ENCODE peak calls at places on chromosome 4, in nine cellular contexts. V, G, J, X, I, Q, H, D and T are unnamed samples.

GRCh38 chr4:43457866-43458265 is 565.4 kb downstream of the GRXCR1 start:
- DNase-seq in V (no peak), G (no peak), J (no peak), X (no peak), I (peak), Q (no peak), H (no peak), D (no peak), T (no peak)

GRCh38 chr4:135201081-135201480 is 999.5 kb upstream of the PABPC4L start:
- DNase-seq in V (no peak), G (no peak), J (no peak), X (no peak), I (no peak), Q (no peak), H (no peak), D (no peak), T (no peak)

GRCh38 chr4:144289687-144290433 is 149.3 kb upstream of the GYPA start:
- DNase-seq in V (no peak), G (no peak), J (no peak), X (no peak), I (no peak), Q (no peak), H (no peak), D (peak), T (no peak)

GRCh38 chr4:138494931-138495330 is 252.8 kb upstream of the SLC7A11 start:
- DNase-seq in V (no peak), G (peak), J (peak), X (no peak), I (no peak), Q (no peak), H (no peak), D (no peak), T (no peak)

GRCh38 chr4:39024311-39024865 is 7.8 kb downstream of the TMEM156 start:
- DNase-seq in V (no peak), G (no peak), J (no peak), X (no peak), I (no peak), Q (no peak), H (no peak), D (no peak), T (no peak)

GRCh38 chr4:53490965-53491622 is 100.2 kb downstream of the LNX1 start:
- DNase-seq in V (no peak), G (peak), J (peak), X (no peak), I (peak), Q (peak), H (peak), D (peak), T (no peak)

GRCh38 chr4:47263721-47264120 is 199.8 kb downstream of the COMMD8 start:
- DNase-seq in V (no peak), G (no peak), J (no peak), X (no peak), I (no peak), Q (no peak), H (no peak), D (no peak), T (no peak)

GRCh38 chr4:27010334-27010940 is 149.8 kb downstream of the STIM2 start:
- DNase-seq in V (no peak), G (peak), J (peak), X (peak), I (no peak), Q (peak), H (peak), D (peak), T (no peak)

GRCh38 chr4:118803253-118803652 is 32.7 kb downstream of the SEC24D start:
- DNase-seq in V (no peak), G (no peak), J (no peak), X (no peak), I (no peak), Q (no peak), H (peak), D (no peak), T (no peak)

GRCh38 chr4:179097741-179098140 is 1655.5 kb upstream of the AGA start:
- DNase-seq in V (no peak), G (no peak), J (peak), X (no peak), I (no peak), Q (no peak), H (no peak), D (peak), T (no peak)

GRCh38 chr4:147076728-147077127 is 131.1 kb upstream of the TTC29 start:
- DNase-seq in V (no peak), G (no peak), J (no peak), X (no peak), I (no peak), Q (no peak), H (no peak), D (no peak), T (no peak)

GRCh38 chr4:93373893-93374860 is 454.4 kb upstream of the ATOH1 start:
- DNase-seq in V (no peak), G (no peak), J (no peak), X (no peak), I (no peak), Q (no peak), H (no peak), D (no peak), T (no peak)

GRCh38 chr4:38141808-38142500 is 181.8 kb downstream of the PTTG2 start:
- DNase-seq in V (no peak), G (peak), J (no peak), X (no peak), I (no peak), Q (no peak), H (no peak), D (no peak), T (no peak)

GRCh38 chr4:166363198-166363597 is 490.2 kb downstream of the TLL1 start:
- DNase-seq in V (no peak), G (no peak), J (no peak), X (no peak), I (no peak), Q (no peak), H (no peak), D (no peak), T (no peak)

GRCh38 chr4:82851318-82851717 is 39.6 kb downstream of the SEC31A start:
- DNase-seq in V (no peak), G (no peak), J (no peak), X (no peak), I (no peak), Q (no peak), H (no peak), D (no peak), T (no peak)

GRCh38 chr4:88765729-88766128 is 68.1 kb upstream of the NAP1L5 start:
- DNase-seq in V (no peak), G (peak), J (no peak), X (no peak), I (no peak), Q (no peak), H (no peak), D (peak), T (no peak)

GRCh38 chr4:55173580-55173979 is 48.2 kb upstream of the KDR start:
- DNase-seq in V (no peak), G (peak), J (no peak), X (no peak), I (no peak), Q (no peak), H (no peak), D (no peak), T (no peak)

GRCh38 chr4:25118096-25118495 is 42.2 kb downstream of the SEPSECS start:
- DNase-seq in V (no peak), G (no peak), J (no peak), X (no peak), I (no peak), Q (no peak), H (no peak), D (no peak), T (no peak)

GRCh38 chr4:11011249-11011648 is 326.7 kb upstream of the CLNK start:
- DNase-seq in V (no peak), G (no peak), J (no peak), X (no peak), I (no peak), Q (no peak), H (no peak), D (no peak), T (no peak)

GRCh38 chr4:78569291-78569821 is 17.8 kb downstream of the ANXA3 start:
- DNase-seq in V (no peak), G (peak), J (no peak), X (no peak), I (peak), Q (no peak), H (peak), D (peak), T (no peak)

GRCh38 chr4:153622778-153623240 is 61.3 kb upstream of the TLR2 start:
- DNase-seq in V (no peak), G (no peak), J (no peak), X (no peak), I (no peak), Q (no peak), H (no peak), D (no peak), T (no peak)

GRCh38 chr4:5435201-5435600 is 273.2 kb downstream of the EVC2 start:
- DNase-seq in V (no peak), G (no peak), J (no peak), X (no peak), I (no peak), Q (no peak), H (no peak), D (no peak), T (no peak)

GRCh38 chr4:78218260-78218659 is 161.1 kb downstream of the FRAS1 start:
- DNase-seq in V (no peak), G (no peak), J (no peak), X (no peak), I (no peak), Q (no peak), H (no peak), D (no peak), T (no peak)

GRCh38 chr4:53313510-53313909 is 52.4 kb downstream of the SCFD2 start:
- DNase-seq in V (no peak), G (peak), J (peak), X (no peak), I (no peak), Q (no peak), H (no peak), D (no peak), T (no peak)

GRCh38 chr4:94925764-94926347 is 168.1 kb downstream of the BMPR1B start:
- DNase-seq in V (no peak), G (no peak), J (no peak), X (no peak), I (no peak), Q (no peak), H (no peak), D (no peak), T (no peak)

GRCh38 chr4:115234405-115235093 is 121.1 kb upstream of the NDST4 start:
- DNase-seq in V (no peak), G (peak), J (peak), X (no peak), I (no peak), Q (no peak), H (no peak), D (no peak), T (no peak)

GRCh38 chr4:73447701-73448100 is 11.7 kb downstream of the AFP start:
- DNase-seq in V (no peak), G (peak), J (no peak), X (no peak), I (no peak), Q (no peak), H (no peak), D (peak), T (no peak)

GRCh38 chr4:108110450-108110849 is 58.3 kb downstream of the LEF1 start:
- DNase-seq in V (no peak), G (no peak), J (no peak), X (no peak), I (no peak), Q (no peak), H (no peak), D (no peak), T (no peak)

GRCh38 chr4:82542642-82543041 is 19.1 kb downstream of the TMEM150C start:
- DNase-seq in V (no peak), G (no peak), J (no peak), X (no peak), I (no peak), Q (no peak), H (no peak), D (no peak), T (no peak)

GRCh38 chr4:138927065-138927464 is 88.5 kb upstream of the NOCT start:
- DNase-seq in V (no peak), G (peak), J (no peak), X (no peak), I (no peak), Q (no peak), H (no peak), D (no peak), T (no peak)

GRCh38 chr4:162461952-162462351 is 298.2 kb upstream of the FSTL5 start:
- DNase-seq in V (no peak), G (no peak), J (no peak), X (no peak), I (no peak), Q (no peak), H (no peak), D (no peak), T (no peak)
- TF ChIP-seq CTCF in V (no peak), G (peak), J (peak), X (no peak), I (no peak), Q (no peak), H (no peak), D (no peak), T (peak)

DNA sequence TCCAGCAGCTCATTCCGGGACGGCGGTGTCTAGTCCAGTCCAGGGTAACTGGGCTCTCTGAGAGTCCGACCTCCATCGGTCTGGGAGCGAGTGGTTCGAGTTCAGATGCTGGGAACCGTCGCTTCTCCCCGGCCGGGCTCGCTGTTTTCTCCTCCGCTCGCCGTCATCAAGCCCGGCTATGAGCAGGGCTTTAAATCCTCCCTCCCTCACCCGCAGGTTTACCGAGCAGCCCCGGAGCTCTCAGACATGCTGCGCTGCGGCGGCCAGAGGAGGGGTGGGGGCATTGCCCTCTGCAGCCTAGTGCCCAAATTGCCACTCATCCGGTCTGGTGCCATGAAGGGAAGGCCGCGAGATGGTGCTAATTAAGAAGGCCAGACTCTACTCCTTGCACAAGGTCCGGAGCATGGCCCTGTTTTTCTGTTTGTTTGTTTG is 23.2 kb downstream of the HAND2 start:
- DNase-seq in V (no peak), G (no peak), J (peak), X (no peak), I (no peak), Q (no peak), H (no peak), D (no peak), T (peak)
- TF ChIP-seq CTCF in V (no peak), G (no peak), J (no peak), X (no peak), I (no peak), Q (no peak), H (no peak), D (no peak), T (no peak)

GRCh38 chr4:164021947-164022346 is 527.5 kb downstream of the TMA16 start:
- DNase-seq in V (no peak), G (no peak), J (no peak), X (no peak), I (no peak), Q (no peak), H (no peak), D (no peak), T (no peak)

GRCh38 chr4:164027805-164028204 is 533.3 kb downstream of the TMA16 start:
- DNase-seq in V (no peak), G (no peak), J (no peak), X (no peak), I (no peak), Q (no peak), H (no peak), D (no peak), T (no peak)

GRCh38 chr4:164023214-164023613 is 528.7 kb downstream of the TMA16 start:
- DNase-seq in V (no peak), G (peak), J (no peak), X (no peak), I (no peak), Q (no peak), H (no peak), D (no peak), T (no peak)
- TF ChIP-seq CTCF in V (no peak), G (peak), J (no peak), X (no peak), I (no peak), Q (no peak), H (no peak), D (no peak), T (no peak)

DNA sequence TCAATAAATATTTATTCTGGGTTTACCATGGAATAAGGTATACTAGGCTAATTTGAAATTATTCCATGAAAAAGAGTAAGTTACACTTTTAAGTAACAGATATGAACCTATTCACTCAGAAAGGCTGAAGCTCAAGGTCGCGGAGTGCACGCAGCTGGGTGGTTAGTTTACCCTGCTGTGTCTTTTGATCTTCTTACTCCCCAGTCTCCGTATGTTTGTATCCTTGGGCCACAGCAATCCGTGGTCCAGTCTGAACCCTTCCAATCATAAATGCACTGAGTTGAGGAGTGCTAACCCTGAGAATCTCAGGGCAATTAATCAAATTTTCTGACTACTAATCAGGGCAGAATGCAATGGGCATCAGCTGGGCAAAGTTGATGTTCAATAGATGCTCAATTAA is 33.9 kb downstream of the RPS3A start:
- DNase-seq in V (no peak), G (no peak), J (no peak), X (no peak), I (no peak), Q (no peak), H (no peak), D (no peak), T (no peak)
- TF ChIP-seq CTCF in V (no peak), G (no peak), J (no peak), X (no peak), I (no peak), Q (no peak), H (no peak), D (no peak), T (no peak)

GRCh38 chr4:3074078-3074845 is at the start of the genes HTT and HTT-AS:
- DNase-seq in V (peak), G (peak), J (peak), X (peak), I (peak), Q (peak), H (peak), D (peak), T (peak)
- TF ChIP-seq CTCF in V (no peak), G (no peak), J (no peak), X (peak), I (no peak), Q (no peak), H (peak), D (peak), T (peak)

GRCh38 chr4:113154281-113154680 is 104.8 kb downstream of the ANK2 start:
- DNase-seq in V (no peak), G (no peak), J (no peak), X (no peak), I (no peak), Q (no peak), H (no peak), D (no peak), T (no peak)

GRCh38 chr4:113147498-113148231 is 98.2 kb downstream of the ANK2 start:
- DNase-seq in V (no peak), G (no peak), J (no peak), X (no peak), I (no peak), Q (peak), H (no peak), D (no peak), T (no peak)

GRCh38 chr4:113148925-113149324 is 99.5 kb downstream of the ANK2 start:
- DNase-seq in V (no peak), G (no peak), J (no peak), X (no peak), I (no peak), Q (no peak), H (no peak), D (no peak), T (no peak)

GRCh38 chr4:113157086-113157857 is 107.8 kb downstream of the ANK2 start:
- DNase-seq in V (no peak), G (no peak), J (no peak), X (no peak), I (no peak), Q (no peak), H (no peak), D (no peak), T (no peak)

GRCh38 chr4:113153529-113154101 is 104.2 kb downstream of the ANK2 start:
- DNase-seq in V (no peak), G (no peak), J (no peak), X (no peak), I (no peak), Q (no peak), H (no peak), D (no peak), T (no peak)
- TF ChIP-seq CTCF in V (no peak), G (no peak), J (no peak), X (peak), I (no peak), Q (no peak), H (peak), D (no peak), T (no peak)

DNA sequence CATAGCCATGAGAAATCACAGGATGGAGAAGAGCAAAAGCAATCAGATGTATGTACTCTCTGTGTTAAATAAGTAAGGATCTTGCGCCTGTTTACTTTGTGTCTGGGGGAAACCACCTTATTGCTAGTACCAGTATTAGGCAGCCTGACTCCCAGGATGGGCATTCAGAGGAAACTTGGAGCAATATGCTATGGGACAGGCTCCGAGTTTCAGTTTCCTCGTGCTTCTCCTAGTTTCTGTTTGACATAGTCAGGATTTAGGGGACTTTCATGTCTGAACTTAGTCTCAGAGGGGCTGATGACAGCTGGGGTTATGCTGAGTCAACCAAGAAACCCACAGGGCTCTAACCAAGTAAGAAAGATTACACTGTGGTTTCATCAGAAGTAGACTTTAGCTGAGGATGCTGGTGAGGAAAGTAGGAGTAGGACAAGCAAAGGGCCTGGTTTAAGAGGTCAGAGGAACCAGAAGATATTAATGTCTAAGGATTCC is 13.5 kb downstream of the NSUN7 start:
- DNase-seq in V (no peak), G (peak), J (no peak), X (no peak), I (no peak), Q (no peak), H (no peak), D (no peak), T (no peak)
- TF ChIP-seq CTCF in V (no peak), G (no peak), J (no peak), X (no peak), I (no peak), Q (no peak), H (no peak), D (no peak), T (no peak)

DNA sequence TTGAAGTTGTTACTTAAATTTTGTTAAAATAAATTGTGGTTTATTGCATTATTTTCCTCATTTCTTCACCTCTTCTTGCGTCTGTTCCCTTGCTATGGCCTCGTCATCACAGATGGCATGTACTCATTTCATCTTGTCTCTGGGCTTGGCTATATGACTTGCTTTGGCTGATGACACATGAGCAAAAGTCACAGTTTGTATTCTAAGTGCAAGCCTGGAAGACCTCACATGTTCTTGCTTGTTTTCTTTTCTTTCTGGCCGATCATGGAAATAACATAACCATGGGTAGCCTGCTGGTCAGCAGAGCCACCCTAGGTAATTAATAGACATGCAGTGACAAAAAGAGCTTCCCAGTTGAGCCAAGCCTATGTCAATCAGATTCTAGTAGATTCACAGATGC is 527.9 kb downstream of the SPRY1 start:
- DNase-seq in V (no peak), G (peak), J (no peak), X (no peak), I (no peak), Q (no peak), H (no peak), D (no peak), T (no peak)
- TF ChIP-seq CTCF in V (no peak), G (no peak), J (no peak), X (no peak), I (no peak), Q (no peak), H (no peak), D (no peak), T (no peak)

DNA sequence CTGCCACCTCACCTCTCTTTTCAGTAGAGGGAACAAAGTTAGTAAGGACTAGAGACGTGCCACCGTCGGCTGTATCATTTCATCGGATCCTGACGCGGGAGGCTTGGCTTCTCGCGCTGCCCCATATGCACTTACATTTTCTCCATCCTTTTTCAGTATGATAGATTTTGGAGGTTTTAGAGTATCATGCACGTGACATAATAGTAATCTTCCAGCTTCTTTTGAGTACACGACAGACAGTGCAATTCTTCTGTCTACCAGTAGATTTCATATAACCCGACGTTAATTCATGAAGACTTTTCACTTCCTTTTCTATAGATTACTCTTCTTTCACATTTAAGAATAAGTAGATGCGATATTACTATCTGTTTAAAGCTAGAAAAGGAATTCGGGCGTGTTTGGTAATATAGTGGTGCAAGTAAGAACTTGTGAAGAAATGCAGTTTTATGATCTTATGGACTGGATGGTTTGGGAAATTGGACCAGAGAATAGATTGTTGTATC is 995 bp downstream of the CDS1 start:
- DNase-seq in V (no peak), G (peak), J (no peak), X (no peak), I (no peak), Q (no peak), H (no peak), D (no peak), T (no peak)
- TF ChIP-seq CTCF in V (no peak), G (no peak), J (no peak), X (no peak), I (peak), Q (no peak), H (no peak), D (no peak), T (peak)